ENCODE peak calls at places on chromosomes 4 and X, in seven cellular contexts. I, X, F, M, A, C and J are unnamed samples.

GRCh38 chr4:163967710-163968109 is 473.2 kb downstream of the TMA16 start:
- DNase-seq in M (no peak), F (no peak), I (no peak), X (no peak), C (no peak), A (no peak), J (no peak)

GRCh38 chr4:99815597-99816011 is 1.0 kb upstream of the DAPP1 start:
- DNase-seq in A (peak; percentile 59), M (no peak), F (peak; percentile 33), C (peak; percentile 29), I (no peak), X (no peak), J (no peak)

GRCh38 chrX:63764946-63765345 is 20.1 kb downstream of the ARHGEF9 start:
- DNase-seq in F (no peak), M (no peak), C (peak; percentile 54), A (no peak), X (no peak), I (peak; percentile 21), J (no peak)

GRCh38 chr4:90137545-90137944 is 10.4 kb downstream of the CCSER1 start:
- DNase-seq in X (no peak), C (no peak), M (no peak), A (no peak), I (peak; percentile 16), F (peak; percentile 39), J (no peak)

GRCh38 chrX:54820737-54821136 is 13.2 kb downstream of the MAGED2 start:
- DNase-seq in A (no peak), I (no peak), X (no peak), C (no peak), F (no peak), M (no peak), J (no peak)

GRCh38 chrX:84188320-84188834 is 378 bp upstream of the RPS6KA6 start:
- DNase-seq in I (peak; percentile 60), X (peak; percentile 34), C (peak; percentile 70), F (peak; percentile 61), A (peak; percentile 65), M (no peak), J (no peak)

GRCh38 chr4:112604590-112604989 is 32.1 kb downstream of the ZGRF1 start:
- DNase-seq in I (peak; percentile 31), M (peak; percentile 38), A (peak; percentile 64), F (peak; percentile 79), X (peak; percentile 5), C (peak; percentile 71), J (peak; percentile 54)

GRCh38 chrX:1487401-1487800 is 34.7 kb upstream of the ASMTL start:
- DNase-seq in M (no peak), X (no peak), C (no peak), F (no peak), A (no peak), I (no peak), J (peak; percentile 4)

GRCh38 chr4:72302981-72303704 is 265.9 kb downstream of the ADAMTS3 start:
- DNase-seq in M (peak; percentile 53), I (peak; percentile 19), A (peak; percentile 43), X (no peak), C (peak; percentile 55), F (peak; percentile 82), J (peak; percentile 46)

GRCh38 chrX:129360175-129360574 is 163.1 kb downstream of the SMARCA1 start:
- DNase-seq in C (peak; percentile 36), A (peak; percentile 82), I (peak; percentile 34), F (peak; percentile 74), X (no peak), M (peak; percentile 15), J (peak; percentile 50)

GRCh38 chr4:161920304-161921052 is 243.3 kb downstream of the FSTL5 start:
- DNase-seq in C (no peak), F (no peak), A (no peak), M (no peak), X (no peak), I (no peak), J (no peak)

GRCh38 chr4:174528226-174528625 is 5.9 kb upstream of the HPGD start:
- DNase-seq in M (no peak), A (no peak), F (no peak), I (no peak), X (no peak), C (no peak), J (no peak)

GRCh38 chrX:153625271-153626024 is 21.6 kb upstream of the DUSP9 start:
- DNase-seq in X (no peak), A (no peak), C (no peak), I (no peak), F (no peak), M (no peak), J (no peak)

GRCh38 chr4:81120055-81120454 is 89.5 kb downstream of the BMP3 start:
- DNase-seq in A (no peak), M (no peak), X (no peak), I (no peak), C (no peak), F (no peak), J (no peak)

GRCh38 chr4:81113024-81113423 is 82.5 kb downstream of the BMP3 start:
- DNase-seq in F (no peak), A (no peak), X (no peak), M (no peak), I (no peak), C (no peak), J (peak; percentile 23)

GRCh38 chr4:81118086-81118485 is 87.6 kb downstream of the BMP3 start:
- DNase-seq in M (no peak), X (no peak), I (no peak), C (no peak), F (no peak), A (no peak), J (no peak)

DNA sequence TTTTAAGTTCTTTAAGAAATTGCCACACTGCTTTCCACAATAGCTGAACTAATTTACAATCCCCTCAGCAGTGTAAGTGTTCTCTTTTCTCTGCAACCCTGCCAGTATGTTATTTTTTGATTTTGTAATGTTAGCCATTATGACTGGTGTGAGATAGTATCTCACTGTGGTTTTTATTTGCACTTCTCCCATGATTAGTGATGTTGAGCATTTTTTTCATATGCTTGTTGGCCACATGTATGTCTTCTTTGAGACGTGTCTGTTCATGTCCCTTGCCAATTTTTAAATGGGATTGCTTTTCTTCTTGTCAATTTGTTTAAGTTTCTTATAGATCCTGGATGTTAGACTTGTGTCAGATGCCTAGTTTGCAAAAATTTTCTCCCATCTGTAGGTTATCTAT is 86.1 kb downstream of the BMP3 start:
- DNase-seq in C (no peak), I (peak; percentile 8), X (no peak), A (no peak), M (no peak), F (no peak), J (no peak)
- H2AFZ ChIP-seq in C (no peak overlapping the region), I (no peak overlapping the region), X (no peak overlapping the region), A (no peak overlapping the region), M (no peak overlapping the region), F (no peak overlapping the region), J (no peak overlapping the region)

GRCh38 chr4:48193921-48194320 is 59.9 kb upstream of the TXK start:
- DNase-seq in C (no peak), A (no peak), X (no peak), M (no peak), I (no peak), F (no peak), J (no peak)
- H3K4me3 ChIP-seq in C (no peak overlapping the region), A (peak overlapping the region; percentile 86), X (no peak overlapping the region), M (no peak overlapping the region), I (no peak overlapping the region), F (no peak overlapping the region), J (no peak overlapping the region)

GRCh38 chr4:25449270-25449669 is 72.2 kb downstream of the ANAPC4 start:
- DNase-seq in I (peak; percentile 12), M (no peak), X (no peak), C (peak; percentile 61), A (no peak), F (no peak), J (no peak)

GRCh38 chr4:25449688-25450087 is 72.6 kb downstream of the ANAPC4 start:
- DNase-seq in F (no peak), A (no peak), C (no peak), X (no peak), M (no peak), I (no peak), J (no peak)

GRCh38 chr4:25450491-25450901 is 73.4 kb downstream of the ANAPC4 start:
- DNase-seq in X (no peak), A (no peak), F (no peak), M (no peak), C (no peak), I (no peak), J (no peak)

GRCh38 chr4:25446611-25447010 is 69.5 kb downstream of the ANAPC4 start:
- DNase-seq in C (no peak), F (no peak), I (no peak), X (no peak), M (no peak), A (no peak), J (no peak)

GRCh38 chr4:25448379-25449109 is 71.5 kb downstream of the ANAPC4 start:
- DNase-seq in C (peak; percentile 71), X (no peak), I (peak; percentile 34), F (peak; percentile 40), A (no peak), M (no peak), J (no peak)
- H3K27ac ChIP-seq in C (peak overlapping the region; percentile 53), X (no peak overlapping the region), I (no peak overlapping the region), F (no peak overlapping the region), A (no peak overlapping the region), M (no peak overlapping the region), J (no peak overlapping the region)

GRCh38 chr4:41215969-41216293 is 1.6 kb upstream of the APBB2 start:
- DNase-seq in C (no peak), M (no peak), A (no peak), X (no peak), I (no peak), F (no peak), J (no peak)
- H2AFZ ChIP-seq in C (peak overlapping the region; percentile 93), M (peak overlapping the region; percentile 86), A (peak overlapping the region; percentile 90), X (peak overlapping the region; percentile 20), I (peak overlapping the region; percentile 75), F (no peak overlapping the region), J (no peak overlapping the region)